ENCODE peak calls at places on chromosomes 6 and 20, in ten cellular contexts. Z, R, L, K, Q, S, E, B, W and J are unnamed samples.

GRCh38 chr6:15207923-15208322 is 37.9 kb upstream of the JARID2 start:
- DNase-seq in Z (no peak), R (no peak), L (peak), K (no peak), Q (no peak), S (no peak), E (no peak), B (no peak), W (no peak), J (no peak)

GRCh38 chr20:63005862-63006564 is 751 bp downstream of the BHLHE23 start:
- DNase-seq in Z (no peak), R (no peak), L (no peak), K (no peak), Q (no peak), S (no peak), E (no peak), B (no peak), W (no peak), J (no peak)

GRCh38 chr6:32483968-32484613 is 44.4 kb downstream of the HLA-DRA start:
- DNase-seq in Z (no peak), R (no peak), L (no peak), K (no peak), Q (no peak), S (no peak), E (no peak), B (no peak), W (no peak), J (no peak)

GRCh38 chr6:54431466-54431865 is 123.2 kb downstream of the TINAG start:
- DNase-seq in Z (no peak), R (no peak), L (no peak), K (no peak), Q (no peak), S (no peak), E (no peak), B (no peak), W (no peak), J (no peak)

GRCh38 chr20:36320898-36321695 is 15.0 kb downstream of the DLGAP4 start:
- DNase-seq in Z (no peak), R (no peak), L (no peak), K (no peak), Q (no peak), S (no peak), E (no peak), B (no peak), W (no peak), J (no peak)

GRCh38 chr6:52976591-52977035 is 18.5 kb downstream of the GSTA4 start:
- DNase-seq in Z (no peak), R (no peak), L (no peak), K (no peak), Q (no peak), S (peak), E (no peak), B (no peak), W (no peak), J (peak)

GRCh38 chr6:57173886-57174510 is 1.9 kb downstream of the BAG2 start:
- DNase-seq in Z (no peak), R (no peak), L (peak), K (no peak), Q (no peak), S (no peak), E (no peak), B (no peak), W (no peak), J (no peak)

GRCh38 chr20:57941572-57942381 is 232.0 kb upstream of the PMEPA1 start:
- DNase-seq in Z (no peak), R (no peak), L (no peak), K (no peak), Q (peak), S (no peak), E (no peak), B (no peak), W (no peak), J (no peak)

GRCh38 chr20:45484676-45485075 is 15.1 kb downstream of the WFDC2 start:
- DNase-seq in Z (no peak), R (no peak), L (no peak), K (no peak), Q (no peak), S (no peak), E (no peak), B (no peak), W (no peak), J (no peak)

GRCh38 chr6:25026723-25027122 is 91.0 kb upstream of the RIPOR2 start:
- DNase-seq in Z (peak), R (no peak), L (no peak), K (no peak), Q (no peak), S (no peak), E (no peak), B (no peak), W (no peak), J (peak)

GRCh38 chr6:145836170-145836569 is 21.6 kb upstream of the FBXO30 start:
- DNase-seq in Z (no peak), R (no peak), L (peak), K (no peak), Q (no peak), S (no peak), E (no peak), B (no peak), W (no peak), J (peak)

GRCh38 chr20:11459090-11459877 is 458.4 kb upstream of the BTBD3 start:
- DNase-seq in Z (no peak), R (no peak), L (no peak), K (no peak), Q (no peak), S (no peak), E (no peak), B (no peak), W (no peak), J (no peak)

GRCh38 chr20:46520540-46520939 is 7.2 kb upstream of the ZNF334 start:
- DNase-seq in Z (no peak), R (no peak), L (no peak), K (no peak), Q (no peak), S (no peak), E (no peak), B (no peak), W (no peak), J (no peak)

GRCh38 chr20:14838663-14839650 is 501.5 kb upstream of the FLRT3 start:
- DNase-seq in Z (no peak), R (no peak), L (peak), K (no peak), Q (no peak), S (no peak), E (no peak), B (no peak), W (no peak), J (no peak)

GRCh38 chr6:108168501-108168979 is 2.7 kb downstream of the NR2E1 start:
- DNase-seq in Z (no peak), R (no peak), L (no peak), K (no peak), Q (no peak), S (peak), E (no peak), B (no peak), W (peak), J (no peak)

GRCh38 chr6:111258615-111259088 is 171.3 kb downstream of the SLC16A10 start:
- DNase-seq in Z (no peak), R (no peak), L (no peak), K (no peak), Q (no peak), S (no peak), E (no peak), B (no peak), W (no peak), J (no peak)

GRCh38 chr6:27290065-27290849 is 21.8 kb downstream of the POM121L2 start:
- DNase-seq in Z (no peak), R (no peak), L (peak), K (no peak), Q (no peak), S (no peak), E (no peak), B (no peak), W (no peak), J (no peak)

GRCh38 chr6:142455957-142456589 is 154.3 kb downstream of the ADGRG6 start:
- DNase-seq in Z (no peak), R (no peak), L (no peak), K (no peak), Q (no peak), S (no peak), E (no peak), B (no peak), W (no peak), J (no peak)

GRCh38 chr6:106974337-106974998 is at the start of gene CD24:
- DNase-seq in Z (peak), R (no peak), L (no peak), K (no peak), Q (no peak), S (peak), E (no peak), B (no peak), W (no peak), J (peak)

GRCh38 chr20:4470375-4470774 is 251.3 kb upstream of the PRND start:
- DNase-seq in Z (no peak), R (no peak), L (peak), K (no peak), Q (no peak), S (no peak), E (no peak), B (no peak), W (no peak), J (no peak)

GRCh38 chr6:39029156-39030011 is 19.2 kb upstream of the GLP1R start:
- DNase-seq in Z (no peak), R (no peak), L (peak), K (peak), Q (no peak), S (peak), E (peak), B (no peak), W (no peak), J (peak)